ENCODE peak calls at places on chromosome 4, in four cellular contexts. P, V, H and Y are unnamed samples.

GRCh38 chr4:21901281-21901680 is 47.3 kb downstream of the KCNIP4 start:
- DNase-seq in V (no peak), H (no peak), P (no peak), Y (no peak)

GRCh38 chr4:164095313-164096110 is 601.0 kb downstream of the TMA16 start:
- DNase-seq in P (no peak), H (no peak), V (no peak), Y (no peak)

GRCh38 chr4:124135409-124135813 is 577.1 kb downstream of the ANKRD50 start:
- DNase-seq in H (peak), V (no peak), P (no peak), Y (no peak)

GRCh38 chr4:138259801-138260200 is 17.7 kb upstream of the SLC7A11 start:
- DNase-seq in H (no peak), P (peak), V (no peak), Y (peak)

GRCh38 chr4:136650541-136651277 is 881.6 kb downstream of the PCDH18 start:
- DNase-seq in H (no peak), P (peak), V (no peak), Y (no peak)

GRCh38 chr4:17476811-17477210 is 35.1 kb downstream of the QDPR start:
- DNase-seq in P (no peak), H (no peak), V (no peak), Y (peak)

GRCh38 chr4:7650606-7651400 is 216.1 kb upstream of the PSAPL1 start:
- DNase-seq in H (no peak), V (no peak), P (peak), Y (no peak)

GRCh38 chr4:43776371-43776770 is 672.2 kb downstream of the KCTD8 start:
- DNase-seq in V (no peak), P (peak), H (no peak), Y (peak)

GRCh38 chr4:46389301-46389761 is 597 bp downstream of the GABRA2 start:
- DNase-seq in P (peak), V (no peak), H (no peak), Y (no peak)

GRCh38 chr4:113880240-113881028 is 99.0 kb downstream of the ARSJ start:
- DNase-seq in P (no peak), V (no peak), H (no peak), Y (no peak)

GRCh38 chr4:108432418-108432817 is 188.0 kb upstream of the RPL34 start:
- DNase-seq in V (no peak), H (no peak), P (no peak), Y (no peak)

GRCh38 chr4:97238956-97239698 is 904.1 kb downstream of the STPG2 start:
- DNase-seq in V (no peak), H (no peak), P (no peak), Y (no peak)

GRCh38 chr4:13665711-13666660 is 38.5 kb upstream of the BOD1L1 start:
- DNase-seq in V (no peak), P (no peak), H (no peak), Y (no peak)

GRCh38 chr4:164755432-164755831 is 1.5 kb downstream of the SMIM31 start:
- DNase-seq in P (no peak), H (no peak), V (no peak), Y (no peak)

GRCh38 chr4:47213971-47214370 is 182.6 kb downstream of the GABRB1 start:
- DNase-seq in V (peak), H (no peak), P (peak), Y (no peak)

GRCh38 chr4:3168029-3168428 is 80.9 kb upstream of the MSANTD1 start:
- DNase-seq in H (peak), V (no peak), P (no peak), Y (no peak)

DNA sequence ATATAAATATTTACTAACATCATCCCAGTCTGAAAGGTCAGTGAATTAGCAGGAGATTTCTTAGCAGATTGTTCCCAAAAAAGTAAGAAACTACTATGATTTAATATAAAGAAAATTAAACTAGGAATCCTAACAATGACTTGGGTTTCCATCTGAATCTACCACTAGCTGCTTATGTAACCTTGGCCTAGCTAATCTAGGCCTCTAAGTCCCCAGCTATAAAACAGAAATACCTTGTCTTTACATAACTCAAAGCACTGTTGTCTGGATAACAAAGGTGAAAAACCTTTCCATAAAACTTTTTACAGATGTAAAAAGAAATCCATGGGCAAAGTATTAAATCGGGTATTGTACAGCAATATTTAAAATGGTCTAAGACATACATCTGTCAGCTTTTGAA is 3.0 kb downstream of the FBXL5 start:
- DNase-seq in V (no peak), H (no peak), P (no peak), Y (no peak)
- H3K27ac ChIP-seq in V (peak), H (peak), P (peak), Y (peak)

DNA sequence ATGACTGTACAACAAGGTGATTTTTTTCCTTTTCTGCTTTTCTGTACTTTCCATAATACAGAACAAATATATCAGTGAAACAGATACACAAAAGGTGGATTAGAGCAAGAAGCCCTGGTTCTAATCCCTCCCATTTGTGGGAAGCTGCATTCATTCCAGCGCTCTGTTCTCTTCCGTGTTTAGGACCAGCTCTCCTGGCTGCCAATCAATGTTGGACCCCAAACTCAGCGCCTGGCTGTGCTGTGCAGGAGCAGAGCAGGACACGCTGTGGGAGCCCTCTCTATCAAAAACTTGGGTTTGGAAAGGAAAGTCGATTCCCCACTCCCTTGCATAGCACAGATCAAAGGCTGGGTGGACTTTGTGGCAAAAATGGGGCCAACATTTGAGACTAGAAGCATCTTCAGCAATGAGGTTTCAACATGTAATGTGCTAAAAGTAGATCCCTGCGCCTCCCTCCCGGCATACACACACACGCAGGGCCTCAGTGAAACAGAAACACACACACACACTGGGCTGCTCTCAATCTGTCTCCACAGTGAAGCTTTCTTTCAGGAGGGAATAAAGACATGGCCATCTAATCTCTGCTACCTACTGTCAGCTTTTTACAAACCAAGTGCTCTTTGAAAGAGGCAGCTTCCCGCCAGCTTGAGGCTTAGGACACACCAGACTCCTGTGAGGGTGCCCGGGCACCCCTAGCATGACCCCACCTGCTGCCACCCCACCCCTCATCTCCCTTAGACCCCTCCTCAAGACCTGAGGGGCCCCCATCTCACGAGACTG is 12.2 kb downstream of the WDR1 start:
- DNase-seq in V (no peak), P (no peak), H (no peak), Y (no peak)
- H3K27ac ChIP-seq in V (no peak), P (no peak), H (no peak), Y (no peak)

GRCh38 chr4:783133-783541 is 42.8 kb downstream of the CPLX1 start:
- DNase-seq in P (no peak), V (no peak), H (no peak), Y (no peak)
- H3K27ac ChIP-seq in P (peak), V (no peak), H (peak), Y (no peak)

DNA sequence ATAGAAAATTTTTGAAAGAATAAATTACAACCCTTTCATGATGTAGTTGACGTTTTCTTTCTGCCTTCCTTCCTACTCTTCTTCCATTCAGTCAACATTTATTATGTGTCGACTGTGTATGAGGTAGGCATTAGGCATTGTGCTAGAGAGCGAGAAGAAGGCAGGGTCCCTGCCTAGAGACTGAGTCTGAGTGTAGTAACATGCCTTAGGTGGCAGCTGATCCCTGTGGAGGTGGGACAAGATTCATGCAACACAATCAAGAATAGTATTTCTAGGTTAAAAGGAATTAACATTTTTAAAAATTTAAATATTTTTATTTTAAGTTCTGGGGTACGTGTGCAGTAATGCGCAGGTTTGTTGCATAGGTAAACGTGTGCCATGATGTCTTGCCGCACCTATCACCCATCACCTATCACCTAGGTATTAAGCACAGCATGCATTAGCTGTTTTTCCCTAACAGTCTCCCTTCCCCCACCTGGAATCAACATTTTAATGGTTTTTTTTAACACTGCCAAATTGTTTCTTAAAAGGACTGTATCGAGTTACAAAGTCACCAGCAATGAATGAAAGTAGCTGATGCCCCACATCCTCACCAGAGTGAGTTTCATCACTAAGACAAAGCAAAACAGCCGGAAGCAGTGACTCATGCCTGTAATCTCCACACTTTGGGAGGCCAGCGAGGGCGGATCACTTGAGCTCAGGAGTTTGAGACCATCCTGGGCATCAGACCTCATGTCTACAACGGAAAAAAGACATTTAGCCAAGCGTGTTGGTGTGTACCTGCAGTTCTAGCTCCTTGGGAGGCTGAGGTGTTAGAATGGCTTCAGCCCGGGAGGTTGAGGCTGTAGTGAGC is 84.0 kb downstream of the WWC2 start:
- DNase-seq in P (peak), V (no peak), H (peak), Y (peak)
- H3K27ac ChIP-seq in P (no peak), V (peak), H (no peak), Y (no peak)

GRCh38 chr4:77073981-77074865 is 1.6 kb downstream of the CCNI start:
- DNase-seq in H (no peak), P (no peak), V (no peak), Y (no peak)
- H3K27ac ChIP-seq in H (peak), P (peak), V (peak), Y (peak)

DNA sequence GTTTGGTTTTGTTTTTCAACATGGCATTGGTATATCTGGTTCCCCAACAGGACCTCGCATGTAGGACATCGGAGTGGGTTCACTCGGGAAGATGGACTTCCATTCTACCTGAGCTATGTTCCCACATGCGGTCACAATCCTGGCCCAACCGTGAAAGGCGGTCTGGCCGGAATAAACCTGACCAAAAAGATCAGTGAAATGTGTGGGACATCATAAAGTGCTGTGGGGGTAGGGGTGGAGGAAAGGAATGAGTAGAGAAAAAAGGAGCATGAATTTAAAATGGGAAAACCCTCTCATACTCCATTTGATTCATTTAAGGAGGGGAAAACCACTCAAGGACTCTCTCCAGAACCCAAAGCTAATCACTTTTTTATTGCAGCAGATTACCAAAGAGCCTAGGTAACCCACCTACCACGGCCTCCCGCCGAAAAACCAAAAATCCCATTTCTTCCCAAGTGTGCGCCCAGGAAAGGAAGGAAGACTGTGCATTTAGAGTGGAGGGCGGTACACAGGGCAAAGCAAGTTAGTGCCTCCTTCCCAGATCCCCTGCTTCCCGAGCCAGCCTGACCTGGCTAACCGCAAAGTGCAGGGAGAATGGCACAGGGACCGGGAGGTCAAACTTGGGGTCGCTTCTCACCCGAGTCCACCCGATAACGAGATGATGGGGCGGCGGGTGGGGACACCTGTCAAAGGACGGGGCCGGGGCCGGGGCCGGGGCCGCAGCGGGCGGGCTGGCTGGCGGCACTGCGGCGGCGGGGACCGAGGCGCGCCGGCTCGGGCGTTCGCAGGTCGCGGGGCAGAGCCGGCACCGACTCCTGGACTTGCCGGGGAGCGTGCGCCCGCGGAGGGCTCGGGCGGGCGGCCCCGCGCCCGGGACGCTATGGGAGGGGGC is 689 bp downstream of the TMEM150C start:
- DNase-seq in P (peak), V (no peak), H (no peak), Y (no peak)
- H3K27ac ChIP-seq in P (no peak), V (no peak), H (no peak), Y (no peak)

GRCh38 chr4:184930026-184930425 is 88.3 kb upstream of the HELT start:
- DNase-seq in H (no peak), P (no peak), V (no peak), Y (no peak)

GRCh38 chr4:184921456-184921855 is 95.7 kb upstream of the ACSL1 start:
- DNase-seq in P (no peak), H (no peak), V (no peak), Y (no peak)

GRCh38 chr4:184929476-184929875 is 88.8 kb upstream of the HELT start:
- DNase-seq in V (no peak), P (no peak), H (no peak), Y (no peak)

GRCh38 chr4:184922301-184922700 is 96.0 kb upstream of the HELT start:
- DNase-seq in V (no peak), H (no peak), P (no peak), Y (no peak)

GRCh38 chr4:184924516-184924915 is 93.8 kb upstream of the HELT start:
- DNase-seq in V (no peak), P (no peak), H (no peak), Y (no peak)
- H3K27ac ChIP-seq in V (no peak), P (no peak), H (no peak), Y (no peak)

GRCh38 chr4:53923921-53924320 is 140.5 kb downstream of the CHIC2 start:
- DNase-seq in V (no peak), H (no peak), P (no peak), Y (no peak)

GRCh38 chr4:53920883-53921282 is 143.5 kb downstream of the CHIC2 start:
- DNase-seq in H (no peak), V (no peak), P (no peak), Y (no peak)

GRCh38 chr4:53925050-53925605 is 139.3 kb downstream of the CHIC2 start:
- DNase-seq in H (no peak), V (no peak), P (no peak), Y (no peak)

GRCh38 chr4:53921856-53922255 is 142.5 kb downstream of the CHIC2 start:
- DNase-seq in H (no peak), V (no peak), P (no peak), Y (no peak)

DNA sequence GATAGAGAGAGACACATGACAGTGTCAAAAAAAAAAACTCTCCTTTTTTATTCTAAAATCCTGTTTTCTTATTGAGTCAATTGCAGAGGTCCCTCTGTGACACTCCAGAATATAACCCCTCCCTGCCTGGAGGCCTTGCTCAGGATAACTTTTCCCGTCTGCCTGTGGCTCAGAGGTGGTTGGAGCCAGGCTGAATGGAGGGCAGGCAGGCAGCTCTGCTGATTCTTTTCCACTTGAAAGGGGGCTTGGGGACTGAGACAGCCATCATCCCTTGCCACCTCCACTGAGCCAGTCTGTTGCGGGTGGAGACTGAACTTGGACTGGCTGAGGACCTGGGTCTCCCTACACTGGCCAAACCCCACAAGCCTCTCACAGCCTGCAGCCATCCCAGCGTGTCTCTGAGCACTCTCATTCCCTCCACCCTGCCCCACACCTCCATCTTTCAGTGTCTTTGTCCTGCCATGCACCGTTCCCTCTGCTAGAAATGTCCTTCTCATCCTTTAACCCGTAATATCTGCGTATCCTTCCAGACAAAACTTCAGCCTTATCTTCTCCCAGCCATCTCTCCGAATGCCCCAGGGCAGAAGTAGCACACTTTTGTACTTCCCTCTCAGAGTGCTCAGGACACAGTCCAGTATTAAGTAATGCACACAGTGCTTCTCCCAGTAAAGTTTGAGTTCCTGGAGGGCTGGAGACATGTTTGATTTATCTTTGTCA is 139.9 kb downstream of the CHIC2 start:
- DNase-seq in V (no peak), P (no peak), H (no peak), Y (no peak)
- H3K27ac ChIP-seq in V (no peak), P (no peak), H (no peak), Y (no peak)

DNA sequence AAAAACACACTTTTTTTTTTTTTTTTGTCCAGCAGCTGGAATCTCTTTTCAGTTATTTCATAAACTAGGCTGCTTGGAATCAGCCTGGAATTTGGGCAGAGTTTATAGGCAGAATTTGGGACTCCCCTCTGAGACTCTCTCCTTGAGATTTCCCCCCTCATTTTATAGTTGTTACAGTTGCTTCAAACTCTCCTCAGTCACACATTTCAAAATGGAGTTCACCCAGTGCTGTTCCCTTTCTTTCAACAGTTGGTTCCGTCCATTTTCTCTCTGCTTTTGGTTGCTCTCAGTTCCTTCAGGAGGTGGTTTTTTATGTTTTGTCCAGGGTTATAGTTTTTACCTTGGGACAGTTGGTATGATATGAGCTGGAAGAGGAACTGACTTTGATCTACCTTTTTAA is 27.5 kb downstream of the NSD2 start:
- DNase-seq in P (no peak), H (no peak), V (no peak), Y (no peak)
- H3K27ac ChIP-seq in P (no peak), H (no peak), V (peak), Y (peak)